ENCODE peak calls at places on chromosomes 13 and 19, in eight cellular contexts. One of them, this sample, is unnamed. For H3K36me3, the result is how much of the 10 kb centered on the place peaks cover.

GRCh38 chr19:47598407-47599349 is 10.3 kb upstream of the BICRA start:
- DNase-seq in left ventricle myocardium inferior: no peak
- DNase-seq in right lobe of liver: no peak
- DNase-seq in fibroblast of lung: peak
- DNase-seq in heart left ventricle: no peak
- DNase-seq in neuronal stem cell: peak
- DNase-seq in breast epithelium: peak
- DNase-seq in adipocyte: peak
- DNase-seq in this sample: peak

GRCh38 chr19:15479391-15480345 is at the start of gene PGLYRP2:
- DNase-seq in left ventricle myocardium inferior: no peak
- DNase-seq in right lobe of liver: peak
- DNase-seq in fibroblast of lung: no peak
- DNase-seq in heart left ventricle: no peak
- DNase-seq in neuronal stem cell: no peak
- DNase-seq in breast epithelium: peak
- DNase-seq in adipocyte: no peak
- DNase-seq in this sample: no peak

GRCh38 chr13:26989261-26990007 is 182.2 kb downstream of the USP12 start:
- DNase-seq in left ventricle myocardium inferior: no peak
- DNase-seq in right lobe of liver: no peak
- DNase-seq in fibroblast of lung: no peak
- DNase-seq in heart left ventricle: no peak
- DNase-seq in neuronal stem cell: no peak
- DNase-seq in breast epithelium: no peak
- DNase-seq in adipocyte: no peak
- DNase-seq in this sample: no peak

GRCh38 chr13:52677823-52678222 is 25.2 kb downstream of the SUGT1 start:
- DNase-seq in left ventricle myocardium inferior: no peak
- DNase-seq in right lobe of liver: no peak
- DNase-seq in fibroblast of lung: no peak
- DNase-seq in heart left ventricle: no peak
- DNase-seq in neuronal stem cell: no peak
- DNase-seq in breast epithelium: no peak
- DNase-seq in adipocyte: no peak
- DNase-seq in this sample: no peak

GRCh38 chr13:69547780-69548179 is 559.8 kb upstream of the ATXN8OS start:
- DNase-seq in left ventricle myocardium inferior: no peak
- DNase-seq in right lobe of liver: no peak
- DNase-seq in fibroblast of lung: no peak
- DNase-seq in heart left ventricle: no peak
- DNase-seq in neuronal stem cell: no peak
- DNase-seq in breast epithelium: no peak
- DNase-seq in adipocyte: no peak
- DNase-seq in this sample: no peak

GRCh38 chr13:80841346-80841882 is 500.5 kb upstream of the SPRY2 start:
- DNase-seq in left ventricle myocardium inferior: no peak
- DNase-seq in right lobe of liver: no peak
- DNase-seq in fibroblast of lung: peak
- DNase-seq in heart left ventricle: no peak
- DNase-seq in neuronal stem cell: no peak
- DNase-seq in breast epithelium: no peak
- DNase-seq in adipocyte: no peak
- DNase-seq in this sample: no peak

GRCh38 chr13:23921451-23921888 is 24.2 kb upstream of the C1QTNF9B start:
- DNase-seq in left ventricle myocardium inferior: no peak
- DNase-seq in right lobe of liver: no peak
- DNase-seq in fibroblast of lung: peak
- DNase-seq in heart left ventricle: no peak
- DNase-seq in neuronal stem cell: peak
- DNase-seq in breast epithelium: no peak
- DNase-seq in adipocyte: peak
- DNase-seq in this sample: no peak

GRCh38 chr13:23748591-23748990 is 140.6 kb downstream of the MIPEP start:
- DNase-seq in left ventricle myocardium inferior: no peak
- DNase-seq in right lobe of liver: no peak
- DNase-seq in fibroblast of lung: no peak
- DNase-seq in heart left ventricle: no peak
- DNase-seq in neuronal stem cell: no peak
- DNase-seq in breast epithelium: no peak
- DNase-seq in adipocyte: no peak
- DNase-seq in this sample: peak

GRCh38 chr13:109479991-109480696 is 306.2 kb downstream of the IRS2 start:
- DNase-seq in left ventricle myocardium inferior: no peak
- DNase-seq in right lobe of liver: no peak
- DNase-seq in fibroblast of lung: peak
- DNase-seq in heart left ventricle: no peak
- DNase-seq in neuronal stem cell: no peak
- DNase-seq in breast epithelium: no peak
- DNase-seq in adipocyte: peak
- DNase-seq in this sample: no peak

GRCh38 chr19:15367439-15367838 is 12.1 kb downstream of the AKAP8 start:
- DNase-seq in left ventricle myocardium inferior: no peak
- DNase-seq in right lobe of liver: no peak
- DNase-seq in fibroblast of lung: no peak
- DNase-seq in heart left ventricle: no peak
- DNase-seq in neuronal stem cell: no peak
- DNase-seq in breast epithelium: no peak
- DNase-seq in adipocyte: no peak
- DNase-seq in this sample: no peak

GRCh38 chr13:48318014-48318713 is 14.6 kb downstream of the RB1 start:
- DNase-seq in left ventricle myocardium inferior: peak
- DNase-seq in right lobe of liver: peak
- DNase-seq in fibroblast of lung: no peak
- DNase-seq in heart left ventricle: peak
- DNase-seq in neuronal stem cell: no peak
- DNase-seq in breast epithelium: no peak
- DNase-seq in adipocyte: no peak
- DNase-seq in this sample: no peak

GRCh38 chr13:27035892-27036235 is 135.7 kb downstream of the USP12 start:
- DNase-seq in left ventricle myocardium inferior: no peak
- DNase-seq in right lobe of liver: no peak
- DNase-seq in fibroblast of lung: no peak
- DNase-seq in heart left ventricle: no peak
- DNase-seq in neuronal stem cell: no peak
- DNase-seq in breast epithelium: no peak
- DNase-seq in adipocyte: no peak
- DNase-seq in this sample: no peak

GRCh38 chr19:19595171-19595701 is 23.3 kb downstream of the PBX4 start:
- DNase-seq in left ventricle myocardium inferior: no peak
- DNase-seq in right lobe of liver: no peak
- DNase-seq in fibroblast of lung: peak
- DNase-seq in heart left ventricle: no peak
- DNase-seq in neuronal stem cell: no peak
- DNase-seq in breast epithelium: peak
- DNase-seq in adipocyte: peak
- DNase-seq in this sample: no peak

GRCh38 chr19:5064896-5065295 is 96.0 kb downstream of the KDM4B start:
- DNase-seq in left ventricle myocardium inferior: no peak
- DNase-seq in right lobe of liver: no peak
- DNase-seq in fibroblast of lung: no peak
- DNase-seq in heart left ventricle: no peak
- DNase-seq in neuronal stem cell: no peak
- DNase-seq in breast epithelium: no peak
- DNase-seq in adipocyte: no peak
- DNase-seq in this sample: no peak

GRCh38 chr13:51125495-51126226 is 14.6 kb upstream of the C13orf42 start:
- DNase-seq in left ventricle myocardium inferior: peak
- DNase-seq in right lobe of liver: no peak
- DNase-seq in fibroblast of lung: peak
- DNase-seq in heart left ventricle: no peak
- DNase-seq in neuronal stem cell: peak
- DNase-seq in breast epithelium: no peak
- DNase-seq in adipocyte: peak
- DNase-seq in this sample: peak

GRCh38 chr13:95643814-95644598 is 500 bp downstream of the DZIP1 start:
- DNase-seq in left ventricle myocardium inferior: peak
- DNase-seq in right lobe of liver: no peak
- DNase-seq in fibroblast of lung: peak
- DNase-seq in heart left ventricle: peak
- DNase-seq in neuronal stem cell: no peak
- DNase-seq in breast epithelium: no peak
- DNase-seq in adipocyte: peak
- DNase-seq in this sample: peak

GRCh38 chr13:111037838-111038397 is 77.2 kb upstream of the ARHGEF7 start:
- DNase-seq in left ventricle myocardium inferior: no peak
- DNase-seq in right lobe of liver: no peak
- DNase-seq in fibroblast of lung: no peak
- DNase-seq in heart left ventricle: peak
- DNase-seq in neuronal stem cell: no peak
- DNase-seq in breast epithelium: no peak
- DNase-seq in adipocyte: no peak
- DNase-seq in this sample: no peak

GRCh38 chr19:43564800-43565199 is 10.5 kb downstream of the XRCC1 start:
- DNase-seq in left ventricle myocardium inferior: no peak
- DNase-seq in right lobe of liver: no peak
- DNase-seq in fibroblast of lung: no peak
- DNase-seq in heart left ventricle: no peak
- DNase-seq in neuronal stem cell: no peak
- DNase-seq in breast epithelium: no peak
- DNase-seq in adipocyte: no peak
- DNase-seq in this sample: no peak

GRCh38 chr13:114105351-114106225 is 26.8 kb downstream of the RASA3 start:
- DNase-seq in left ventricle myocardium inferior: no peak
- DNase-seq in right lobe of liver: no peak
- DNase-seq in fibroblast of lung: no peak
- DNase-seq in heart left ventricle: peak
- DNase-seq in neuronal stem cell: no peak
- DNase-seq in breast epithelium: no peak
- DNase-seq in adipocyte: peak
- DNase-seq in this sample: no peak

GRCh38 chr13:95494082-95494681 is 58.3 kb upstream of the CLDN10 start:
- DNase-seq in left ventricle myocardium inferior: no peak
- DNase-seq in right lobe of liver: no peak
- DNase-seq in fibroblast of lung: peak
- DNase-seq in heart left ventricle: no peak
- DNase-seq in neuronal stem cell: peak
- DNase-seq in breast epithelium: no peak
- DNase-seq in adipocyte: peak
- DNase-seq in this sample: no peak

GRCh38 chr19:37251308-37252229 is 33.6 kb downstream of the ZNF383 start:
- DNase-seq in left ventricle myocardium inferior: peak
- DNase-seq in right lobe of liver: peak
- DNase-seq in fibroblast of lung: peak
- DNase-seq in heart left ventricle: peak
- DNase-seq in neuronal stem cell: peak
- DNase-seq in breast epithelium: peak
- DNase-seq in adipocyte: peak
- DNase-seq in this sample: peak

GRCh38 chr13:75803982-75804381 is 167.9 kb downstream of the LMO7 start:
- DNase-seq in left ventricle myocardium inferior: no peak
- DNase-seq in right lobe of liver: no peak
- DNase-seq in fibroblast of lung: no peak
- DNase-seq in heart left ventricle: no peak
- DNase-seq in neuronal stem cell: no peak
- DNase-seq in breast epithelium: no peak
- DNase-seq in adipocyte: no peak
- DNase-seq in this sample: no peak
- H3K36me3 ChIP-seq in left ventricle myocardium inferior: under half
- H3K36me3 ChIP-seq in right lobe of liver: under half
- H3K36me3 ChIP-seq in fibroblast of lung: under half
- H3K36me3 ChIP-seq in heart left ventricle: under half
- H3K36me3 ChIP-seq in neuronal stem cell: under half
- H3K36me3 ChIP-seq in breast epithelium: under half
- H3K36me3 ChIP-seq in adipocyte: half or more
- H3K36me3 ChIP-seq in this sample: under half

DNA sequence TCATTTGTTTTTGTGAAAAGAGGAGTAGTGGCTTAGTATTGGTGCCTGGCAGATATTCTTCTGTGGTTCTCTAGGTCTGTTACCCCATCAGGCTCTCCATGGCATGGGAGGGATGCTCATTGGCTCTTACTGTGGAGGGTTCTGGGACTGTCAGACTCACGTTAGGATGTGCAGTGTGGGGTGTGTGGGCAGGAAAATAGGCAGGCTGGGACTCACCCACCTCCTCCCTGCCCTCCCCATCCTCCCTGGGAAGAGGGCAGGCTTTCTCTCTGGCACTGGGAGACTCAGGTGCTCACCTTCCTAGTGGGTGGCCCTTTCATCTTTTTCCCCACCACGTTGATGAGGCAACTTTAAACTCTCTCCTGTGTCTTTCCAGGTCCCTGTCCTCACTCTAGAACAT is 44.2 kb downstream of the ZNF536 start:
- DNase-seq in left ventricle myocardium inferior: no peak
- DNase-seq in right lobe of liver: no peak
- DNase-seq in fibroblast of lung: no peak
- DNase-seq in heart left ventricle: no peak
- DNase-seq in neuronal stem cell: no peak
- DNase-seq in breast epithelium: no peak
- DNase-seq in adipocyte: no peak
- DNase-seq in this sample: no peak
- H3K36me3 ChIP-seq in left ventricle myocardium inferior: under half
- H3K36me3 ChIP-seq in right lobe of liver: under half
- H3K36me3 ChIP-seq in fibroblast of lung: under half
- H3K36me3 ChIP-seq in heart left ventricle: under half
- H3K36me3 ChIP-seq in neuronal stem cell: under half
- H3K36me3 ChIP-seq in breast epithelium: under half
- H3K36me3 ChIP-seq in adipocyte: under half
- H3K36me3 ChIP-seq in this sample: under half

GRCh38 chr13:60111726-60112125 is 52.0 kb downstream of the DIAPH3 start:
- DNase-seq in left ventricle myocardium inferior: no peak
- DNase-seq in right lobe of liver: no peak
- DNase-seq in fibroblast of lung: no peak
- DNase-seq in heart left ventricle: no peak
- DNase-seq in neuronal stem cell: no peak
- DNase-seq in breast epithelium: no peak
- DNase-seq in adipocyte: peak
- DNase-seq in this sample: no peak
- H3K36me3 ChIP-seq in left ventricle myocardium inferior: under half
- H3K36me3 ChIP-seq in right lobe of liver: under half
- H3K36me3 ChIP-seq in fibroblast of lung: under half
- H3K36me3 ChIP-seq in heart left ventricle: under half
- H3K36me3 ChIP-seq in neuronal stem cell: under half
- H3K36me3 ChIP-seq in breast epithelium: under half
- H3K36me3 ChIP-seq in adipocyte: under half
- H3K36me3 ChIP-seq in this sample: under half

GRCh38 chr19:38721496-38721895 is 22.8 kb downstream of the CAPN12 start:
- DNase-seq in left ventricle myocardium inferior: no peak
- DNase-seq in right lobe of liver: no peak
- DNase-seq in fibroblast of lung: no peak
- DNase-seq in heart left ventricle: no peak
- DNase-seq in neuronal stem cell: no peak
- DNase-seq in breast epithelium: no peak
- DNase-seq in adipocyte: no peak
- DNase-seq in this sample: no peak

GRCh38 chr19:38724380-38724854 is 19.9 kb downstream of the CAPN12 start:
- DNase-seq in left ventricle myocardium inferior: no peak
- DNase-seq in right lobe of liver: no peak
- DNase-seq in fibroblast of lung: no peak
- DNase-seq in heart left ventricle: no peak
- DNase-seq in neuronal stem cell: no peak
- DNase-seq in breast epithelium: no peak
- DNase-seq in adipocyte: no peak
- DNase-seq in this sample: no peak

GRCh38 chr19:38723606-38724379 is 20.5 kb downstream of the CAPN12 start:
- DNase-seq in left ventricle myocardium inferior: no peak
- DNase-seq in right lobe of liver: no peak
- DNase-seq in fibroblast of lung: no peak
- DNase-seq in heart left ventricle: no peak
- DNase-seq in neuronal stem cell: no peak
- DNase-seq in breast epithelium: no peak
- DNase-seq in adipocyte: no peak
- DNase-seq in this sample: no peak

GRCh38 chr19:38721977-38722773 is 22.1 kb downstream of the CAPN12 start:
- DNase-seq in left ventricle myocardium inferior: peak
- DNase-seq in right lobe of liver: no peak
- DNase-seq in fibroblast of lung: no peak
- DNase-seq in heart left ventricle: peak
- DNase-seq in neuronal stem cell: peak
- DNase-seq in breast epithelium: no peak
- DNase-seq in adipocyte: no peak
- DNase-seq in this sample: no peak

GRCh38 chr19:38722947-38723605 is 21.2 kb downstream of the CAPN12 start:
- DNase-seq in left ventricle myocardium inferior: no peak
- DNase-seq in right lobe of liver: no peak
- DNase-seq in fibroblast of lung: no peak
- DNase-seq in heart left ventricle: no peak
- DNase-seq in neuronal stem cell: no peak
- DNase-seq in breast epithelium: no peak
- DNase-seq in adipocyte: no peak
- DNase-seq in this sample: no peak
- H3K36me3 ChIP-seq in left ventricle myocardium inferior: half or more
- H3K36me3 ChIP-seq in right lobe of liver: half or more
- H3K36me3 ChIP-seq in fibroblast of lung: half or more
- H3K36me3 ChIP-seq in heart left ventricle: half or more
- H3K36me3 ChIP-seq in neuronal stem cell: half or more
- H3K36me3 ChIP-seq in breast epithelium: under half
- H3K36me3 ChIP-seq in adipocyte: half or more
- H3K36me3 ChIP-seq in this sample: half or more